ENCODE peak calls at places on chromosomes 2 and 18, in seven cellular contexts. One of them, this sample, is unnamed.

GRCh38 chr2:31235504-31235902 is 1.6 kb downstream of the EHD3 start:
- DNase-seq in lung: no peak
- DNase-seq in GM04503: peak; percentile 74
- DNase-seq in psoas muscle: no peak
- DNase-seq in activated CD8-positive, alpha-beta memory T cell treated with anti-CD3 and anti-CD28 coated beads for 48 hours: no peak
- DNase-seq in Calu3: no peak
- DNase-seq in IMR-90: peak; percentile 92
- DNase-seq in this sample: no peak

GRCh38 chr2:53445376-53446072 is 322.1 kb upstream of the CHAC2 start:
- DNase-seq in psoas muscle: no peak
- DNase-seq in lung: no peak
- DNase-seq in Calu3: no peak
- DNase-seq in GM04503: no peak
- DNase-seq in IMR-90: peak; percentile 74
- DNase-seq in activated CD8-positive, alpha-beta memory T cell treated with anti-CD3 and anti-CD28 coated beads for 48 hours: no peak
- DNase-seq in this sample: no peak

GRCh38 chr2:19848952-19849351 is 52.8 kb downstream of the TTC32 start:
- DNase-seq in psoas muscle: no peak
- DNase-seq in Calu3: no peak
- DNase-seq in GM04503: no peak
- DNase-seq in lung: no peak
- DNase-seq in IMR-90: no peak
- DNase-seq in activated CD8-positive, alpha-beta memory T cell treated with anti-CD3 and anti-CD28 coated beads for 48 hours: no peak
- DNase-seq in this sample: no peak

GRCh38 chr2:101147971-101148370 is 3.2 kb downstream of the TBC1D8 start:
- DNase-seq in lung: no peak
- DNase-seq in GM04503: no peak
- DNase-seq in activated CD8-positive, alpha-beta memory T cell treated with anti-CD3 and anti-CD28 coated beads for 48 hours: no peak
- DNase-seq in psoas muscle: no peak
- DNase-seq in IMR-90: no peak
- DNase-seq in Calu3: no peak
- DNase-seq in this sample: no peak

GRCh38 chr2:109127556-109127955 is 1.4 kb upstream of the SH3RF3 start:
- DNase-seq in IMR-90: no peak
- DNase-seq in Calu3: no peak
- DNase-seq in activated CD8-positive, alpha-beta memory T cell treated with anti-CD3 and anti-CD28 coated beads for 48 hours: no peak
- DNase-seq in psoas muscle: no peak
- DNase-seq in GM04503: no peak
- DNase-seq in lung: no peak
- DNase-seq in this sample: no peak

GRCh38 chr2:28681216-28681981 is 70.2 kb upstream of the PPP1CB start:
- DNase-seq in GM04503: no peak
- DNase-seq in IMR-90: peak; percentile 81
- DNase-seq in Calu3: peak; percentile 26
- DNase-seq in activated CD8-positive, alpha-beta memory T cell treated with anti-CD3 and anti-CD28 coated beads for 48 hours: peak; percentile 23
- DNase-seq in lung: no peak
- DNase-seq in psoas muscle: no peak
- DNase-seq in this sample: peak; percentile 84

GRCh38 chr18:47561316-47561715 is 309.9 kb upstream of the SKOR2 start:
- DNase-seq in GM04503: no peak
- DNase-seq in psoas muscle: no peak
- DNase-seq in IMR-90: no peak
- DNase-seq in activated CD8-positive, alpha-beta memory T cell treated with anti-CD3 and anti-CD28 coated beads for 48 hours: no peak
- DNase-seq in lung: no peak
- DNase-seq in Calu3: no peak
- DNase-seq in this sample: no peak

GRCh38 chr2:19664651-19665050 is 237.1 kb downstream of the TTC32 start:
- DNase-seq in Calu3: no peak
- DNase-seq in activated CD8-positive, alpha-beta memory T cell treated with anti-CD3 and anti-CD28 coated beads for 48 hours: no peak
- DNase-seq in psoas muscle: no peak
- DNase-seq in lung: no peak
- DNase-seq in GM04503: no peak
- DNase-seq in IMR-90: no peak
- DNase-seq in this sample: no peak

GRCh38 chr2:15230599-15231192 is 330.4 kb downstream of the NBAS start:
- DNase-seq in GM04503: no peak
- DNase-seq in lung: no peak
- DNase-seq in Calu3: no peak
- DNase-seq in IMR-90: no peak
- DNase-seq in activated CD8-positive, alpha-beta memory T cell treated with anti-CD3 and anti-CD28 coated beads for 48 hours: no peak
- DNase-seq in psoas muscle: no peak
- DNase-seq in this sample: no peak

GRCh38 chr2:60091884-60092283 is 461.6 kb downstream of the BCL11A start:
- DNase-seq in Calu3: no peak
- DNase-seq in psoas muscle: no peak
- DNase-seq in GM04503: no peak
- DNase-seq in activated CD8-positive, alpha-beta memory T cell treated with anti-CD3 and anti-CD28 coated beads for 48 hours: no peak
- DNase-seq in IMR-90: no peak
- DNase-seq in lung: no peak
- DNase-seq in this sample: no peak

GRCh38 chr2:134290363-134290762 is 36.5 kb downstream of the MGAT5 start:
- DNase-seq in psoas muscle: no peak
- DNase-seq in lung: no peak
- DNase-seq in Calu3: no peak
- DNase-seq in activated CD8-positive, alpha-beta memory T cell treated with anti-CD3 and anti-CD28 coated beads for 48 hours: no peak
- DNase-seq in IMR-90: no peak
- DNase-seq in GM04503: no peak
- DNase-seq in this sample: no peak

GRCh38 chr2:86671304-86671981 is 47.8 kb upstream of the RNF103 start:
- DNase-seq in GM04503: peak; percentile 3
- DNase-seq in psoas muscle: no peak
- DNase-seq in lung: no peak
- DNase-seq in IMR-90: peak; percentile 16
- DNase-seq in activated CD8-positive, alpha-beta memory T cell treated with anti-CD3 and anti-CD28 coated beads for 48 hours: no peak
- DNase-seq in Calu3: no peak
- DNase-seq in this sample: peak; percentile 10

GRCh38 chr2:40096360-40096759 is 317.3 kb upstream of the THUMPD2 start:
- DNase-seq in Calu3: no peak
- DNase-seq in IMR-90: peak; percentile 85
- DNase-seq in lung: no peak
- DNase-seq in activated CD8-positive, alpha-beta memory T cell treated with anti-CD3 and anti-CD28 coated beads for 48 hours: no peak
- DNase-seq in GM04503: no peak
- DNase-seq in psoas muscle: no peak
- DNase-seq in this sample: no peak

GRCh38 chr2:120561393-120562035 is 174.2 kb upstream of the GLI2 start:
- DNase-seq in GM04503: no peak
- DNase-seq in lung: no peak
- DNase-seq in psoas muscle: no peak
- DNase-seq in activated CD8-positive, alpha-beta memory T cell treated with anti-CD3 and anti-CD28 coated beads for 48 hours: no peak
- DNase-seq in Calu3: no peak
- DNase-seq in IMR-90: no peak
- DNase-seq in this sample: no peak

GRCh38 chr2:47313728-47314127 is 89.2 kb upstream of the MSH2 start:
- DNase-seq in psoas muscle: no peak
- DNase-seq in GM04503: no peak
- DNase-seq in activated CD8-positive, alpha-beta memory T cell treated with anti-CD3 and anti-CD28 coated beads for 48 hours: no peak
- DNase-seq in lung: no peak
- DNase-seq in IMR-90: no peak
- DNase-seq in Calu3: no peak
- DNase-seq in this sample: no peak

GRCh38 chr2:11446733-11447248 is 19.2 kb downstream of the E2F6 start:
- DNase-seq in GM04503: no peak
- DNase-seq in IMR-90: peak; percentile 67
- DNase-seq in psoas muscle: peak; percentile 24
- DNase-seq in activated CD8-positive, alpha-beta memory T cell treated with anti-CD3 and anti-CD28 coated beads for 48 hours: no peak
- DNase-seq in lung: peak; percentile 46
- DNase-seq in Calu3: peak; percentile 51
- DNase-seq in this sample: peak; percentile 37

GRCh38 chr2:110837421-110838409 is 105.3 kb downstream of the ACOXL start:
- DNase-seq in activated CD8-positive, alpha-beta memory T cell treated with anti-CD3 and anti-CD28 coated beads for 48 hours: no peak
- DNase-seq in IMR-90: no peak
- DNase-seq in psoas muscle: no peak
- DNase-seq in GM04503: no peak
- DNase-seq in Calu3: no peak
- DNase-seq in lung: no peak
- DNase-seq in this sample: no peak

GRCh38 chr18:58403799-58404455 is 225.0 kb downstream of the ALPK2 start:
- DNase-seq in activated CD8-positive, alpha-beta memory T cell treated with anti-CD3 and anti-CD28 coated beads for 48 hours: no peak
- DNase-seq in psoas muscle: no peak
- DNase-seq in GM04503: no peak
- DNase-seq in lung: no peak
- DNase-seq in IMR-90: no peak
- DNase-seq in Calu3: no peak
- DNase-seq in this sample: no peak

GRCh38 chr2:189238903-189239302 is 59.3 kb upstream of the COL5A2 start:
- DNase-seq in activated CD8-positive, alpha-beta memory T cell treated with anti-CD3 and anti-CD28 coated beads for 48 hours: no peak
- DNase-seq in Calu3: no peak
- DNase-seq in lung: no peak
- DNase-seq in GM04503: no peak
- DNase-seq in IMR-90: no peak
- DNase-seq in psoas muscle: no peak
- DNase-seq in this sample: no peak

GRCh38 chr18:23498062-23498582 is 5.2 kb upstream of the RMC1 start:
- DNase-seq in activated CD8-positive, alpha-beta memory T cell treated with anti-CD3 and anti-CD28 coated beads for 48 hours: no peak
- DNase-seq in lung: no peak
- DNase-seq in psoas muscle: no peak
- DNase-seq in IMR-90: no peak
- DNase-seq in Calu3: no peak
- DNase-seq in GM04503: no peak
- DNase-seq in this sample: no peak

GRCh38 chr2:241680827-241681599 is 5.6 kb downstream of the DTYMK start:
- DNase-seq in lung: no peak
- DNase-seq in IMR-90: peak; percentile 99
- DNase-seq in GM04503: peak; percentile 94
- DNase-seq in Calu3: no peak
- DNase-seq in activated CD8-positive, alpha-beta memory T cell treated with anti-CD3 and anti-CD28 coated beads for 48 hours: no peak
- DNase-seq in psoas muscle: peak; percentile 60
- DNase-seq in this sample: no peak

GRCh38 chr2:113162869-113163268 is 10.9 kb upstream of the PSD4 start:
- DNase-seq in psoas muscle: no peak
- DNase-seq in activated CD8-positive, alpha-beta memory T cell treated with anti-CD3 and anti-CD28 coated beads for 48 hours: no peak
- DNase-seq in IMR-90: no peak
- DNase-seq in Calu3: no peak
- DNase-seq in lung: no peak
- DNase-seq in GM04503: no peak
- DNase-seq in this sample: no peak

This sample was measured in thyroid gland.